ENCODE peak calls at places on chromosome 18, in five cellular contexts. D is H9, T is trophoblast cell, L is mesenchymal stem cell, N is H1. P is an unnamed sample.

GRCh38 chr18:6044319-6044718 is 149.0 kb upstream of the TMEM200C start:
- DNase-seq in D (no peak), N (no peak), L (no peak), T (no peak), P (no peak)

GRCh38 chr18:23099621-23100020 is 35.7 kb upstream of the CABLES1 start:
- DNase-seq in T (peak; percentile 20), N (no peak), D (no peak), L (peak; percentile 61), P (no peak)

GRCh38 chr18:293557-293956 is 25.7 kb upstream of the THOC1 start:
- DNase-seq in N (no peak), D (no peak), T (peak; percentile 42), L (peak; percentile 10), P (no peak)

GRCh38 chr18:45567123-45567522 is 48.2 kb upstream of the SLC14A2 start:
- DNase-seq in N (no peak), L (peak; percentile 59), T (no peak), D (peak; percentile 38), P (no peak)

GRCh38 chr18:23814977-23815614 is 125.8 kb downstream of the LAMA3 start:
- DNase-seq in T (no peak), D (no peak), L (no peak), N (no peak), P (no peak)

GRCh38 chr18:25144835-25145234 is 207.1 kb downstream of the ZNF521 start:
- DNase-seq in N (no peak), D (no peak), T (no peak), L (peak; percentile 57), P (no peak)

GRCh38 chr18:35933982-35934381 is 38.5 kb upstream of the RMP24 start:
- DNase-seq in L (no peak), N (no peak), T (peak; percentile 97), D (no peak), P (no peak)

GRCh38 chr18:9135081-9135911 is 1.3 kb upstream of the ANKRD12 start:
- DNase-seq in L (no peak), T (no peak), N (no peak), D (no peak), P (no peak)

GRCh38 chr18:67232406-67232805 is 284.1 kb downstream of the DSEL start:
- DNase-seq in L (peak; percentile 29), N (no peak), D (no peak), T (peak; percentile 81), P (no peak)

GRCh38 chr18:24658302-24658701 is 197.9 kb downstream of the HRH4 start:
- DNase-seq in N (no peak), D (no peak), L (no peak), T (no peak), P (no peak)

GRCh38 chr18:80253871-80254492 is 6.7 kb upstream of the PARD6G start:
- DNase-seq in L (no peak), N (peak; percentile 72), T (peak; percentile 41), D (no peak), P (no peak)

GRCh38 chr18:51028201-51028805 is 1.7 kb upstream of the SMAD4 start:
- DNase-seq in T (peak; percentile 56), D (no peak), N (no peak), L (no peak), P (no peak)

GRCh38 chr18:7117390-7118355 is at the start of gene LAMA1:
- DNase-seq in D (peak; percentile 84), N (peak; percentile 83), T (no peak), L (no peak), P (peak; percentile 71)

GRCh38 chr18:10412933-10413332 is 41.5 kb upstream of the APCDD1 start:
- DNase-seq in L (no peak), D (no peak), T (peak; percentile 38), N (no peak), P (no peak)

DNA sequence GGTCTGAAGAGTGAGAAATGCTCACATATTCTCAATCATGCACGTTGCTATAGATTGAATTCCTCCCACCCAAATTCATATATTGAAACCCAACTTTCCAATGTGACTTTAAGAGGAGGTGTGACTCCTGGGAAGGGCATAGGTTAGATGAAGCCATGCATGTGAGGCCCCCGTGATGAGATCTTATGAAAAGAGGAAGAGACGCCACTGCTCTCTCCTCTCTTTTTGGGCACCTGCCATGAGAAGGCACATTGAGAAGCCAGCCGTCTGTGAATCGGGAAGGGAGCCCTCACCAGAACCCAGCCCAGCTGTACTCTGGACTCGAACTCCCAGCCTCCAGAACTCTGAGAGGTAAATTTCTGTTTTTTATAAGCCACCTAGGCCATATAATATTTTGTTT is 842.6 kb upstream of the SALL3 start:
- DNase-seq in T (no peak), L (no peak), D (no peak), N (no peak), P (no peak)
- H2BK12ac ChIP-seq in T (no peak overlapping the region), L (no peak overlapping the region), D (no peak overlapping the region), N (no peak overlapping the region), P (no peak overlapping the region)

GRCh38 chr18:47248610-47249343 is 2.7 kb downstream of the SKOR2 start:
- DNase-seq in D (peak; percentile 66), T (no peak), N (peak; percentile 63), L (no peak), P (no peak)

GRCh38 chr18:47246027-47246971 is 5.2 kb downstream of the SKOR2 start:
- DNase-seq in T (no peak), L (no peak), D (peak; percentile 43), N (peak; percentile 77), P (no peak)

GRCh38 chr18:47249602-47250001 is 1.9 kb downstream of the SKOR2 start:
- DNase-seq in N (no peak), T (no peak), D (no peak), L (no peak), P (no peak)

GRCh38 chr18:47247833-47248609 is 3.4 kb downstream of the SKOR2 start:
- DNase-seq in D (peak; percentile 46), L (no peak), T (no peak), N (peak; percentile 62), P (no peak)

DNA sequence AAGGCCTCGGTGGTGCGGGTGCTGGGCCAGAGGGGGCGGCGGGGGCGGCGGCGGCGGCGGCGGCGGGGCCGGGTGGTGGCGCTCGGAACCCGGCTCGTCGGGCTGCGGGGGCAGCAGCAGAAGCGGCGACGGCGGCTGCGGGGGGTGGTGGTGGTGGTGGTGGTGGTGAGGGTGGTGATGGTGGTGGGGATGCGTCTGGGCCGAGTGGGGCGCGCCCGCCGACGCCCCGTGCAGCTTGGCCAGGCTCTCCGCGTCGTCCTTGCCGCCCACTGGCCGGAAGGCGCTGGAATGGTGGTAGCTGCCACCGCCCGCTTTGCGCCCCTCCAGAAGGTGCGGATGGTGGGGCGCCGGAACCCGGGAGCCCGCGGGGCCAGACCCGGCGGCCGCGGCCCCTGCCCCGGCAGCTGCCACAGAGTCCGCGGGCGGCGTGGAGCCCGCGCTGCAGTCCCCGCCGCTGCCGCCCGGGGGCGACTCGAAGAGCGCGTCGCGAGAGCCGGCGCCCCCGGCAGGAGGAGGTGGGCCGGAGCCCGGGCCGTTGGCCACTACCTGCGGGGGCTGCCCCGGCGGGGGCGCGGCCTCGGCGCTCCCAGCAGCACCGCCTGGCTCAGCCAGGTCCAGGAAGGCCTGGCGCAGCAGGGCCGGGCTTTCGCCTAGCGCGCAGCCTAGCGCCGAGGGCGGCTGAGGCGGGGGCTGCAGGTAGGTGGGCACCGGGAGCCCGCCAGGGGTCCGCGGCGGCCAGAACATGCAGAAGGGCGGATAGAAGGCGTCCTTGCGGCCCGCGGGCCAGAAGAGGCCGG is 4.2 kb downstream of the SKOR2 start:
- DNase-seq in L (no peak), D (peak; percentile 75), T (no peak), N (peak; percentile 83), P (no peak)
- H2BK12ac ChIP-seq in L (no peak overlapping the region), D (no peak overlapping the region), T (no peak overlapping the region), N (peak overlapping the region; percentile 98), P (no peak overlapping the region)

GRCh38 chr18:49618741-49619392 is 57.0 kb downstream of the LIPG start:
- DNase-seq in L (no peak), N (no peak), D (no peak), T (no peak), P (no peak)
- H2BK12ac ChIP-seq in L (no peak overlapping the region), N (peak overlapping the region; percentile 50), D (no peak overlapping the region), T (no peak overlapping the region), P (peak overlapping the region; percentile 65)

GRCh38 chr18:47166235-47166634 is 9.9 kb downstream of the IER3IP1 start:
- DNase-seq in N (no peak), D (no peak), T (no peak), L (peak; percentile 36), P (no peak)

GRCh38 chr18:47172476-47172875 is 3.7 kb downstream of the IER3IP1 start:
- DNase-seq in N (no peak), D (no peak), L (peak; percentile 59), T (peak; percentile 44), P (no peak)

GRCh38 chr18:47168913-47169312 is 7.3 kb downstream of the IER3IP1 start:
- DNase-seq in T (no peak), N (no peak), L (no peak), D (no peak), P (no peak)

GRCh38 chr18:47163241-47163640 is 12.9 kb downstream of the IER3IP1 start:
- DNase-seq in T (peak; percentile 74), L (peak; percentile 64), D (no peak), N (no peak), P (no peak)

DNA sequence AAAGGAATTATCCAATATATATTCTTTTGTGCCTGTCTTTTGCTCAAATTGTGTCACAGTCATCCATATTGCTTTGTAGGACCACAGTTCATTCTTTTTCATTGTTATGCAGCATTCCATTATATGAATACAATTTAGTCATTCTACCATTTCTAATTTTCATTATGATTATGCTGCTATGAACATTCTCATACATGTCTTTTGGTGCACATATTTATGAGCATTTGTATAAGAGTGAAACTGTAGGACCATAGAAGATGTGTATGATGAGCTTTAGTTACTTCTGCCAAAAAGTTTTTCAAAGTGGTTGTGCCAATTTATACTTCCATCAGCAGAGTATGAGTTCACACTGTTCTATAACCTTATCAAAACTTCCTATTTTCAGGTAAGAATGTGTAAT is 7.7 kb downstream of the IER3IP1 start:
- DNase-seq in L (no peak), T (no peak), D (no peak), N (no peak), P (no peak)
- H2BK12ac ChIP-seq in L (no peak overlapping the region), T (no peak overlapping the region), D (no peak overlapping the region), N (no peak overlapping the region), P (no peak overlapping the region)

GRCh38 chr18:75255113-75255512 is 44.5 kb downstream of the TSHZ1 start:
- DNase-seq in N (no peak), T (no peak), L (no peak), D (no peak), P (no peak)
- H2BK12ac ChIP-seq in N (no peak overlapping the region), T (no peak overlapping the region), L (no peak overlapping the region), D (no peak overlapping the region), P (no peak overlapping the region)

GRCh38 chr18:75341897-75342296 is 85.6 kb downstream of the SMIM21 start:
- DNase-seq in D (no peak), N (no peak), T (no peak), L (no peak), P (no peak)
- H2BK12ac ChIP-seq in D (no peak overlapping the region), N (no peak overlapping the region), T (no peak overlapping the region), L (no peak overlapping the region), P (no peak overlapping the region)

GRCh38 chr18:3682061-3682460 is 232.1 kb downstream of the TGIF1 start:
- DNase-seq in L (no peak), T (no peak), D (no peak), N (no peak), P (no peak)

GRCh38 chr18:3689091-3689490 is 239.1 kb downstream of the TGIF1 start:
- DNase-seq in N (no peak), L (no peak), T (no peak), D (no peak), P (no peak)

GRCh38 chr18:3688682-3689081 is 238.7 kb downstream of the TGIF1 start:
- DNase-seq in D (peak; percentile 43), T (peak; percentile 81), N (no peak), L (peak; percentile 76), P (no peak)

GRCh38 chr18:3679254-3679653 is 229.3 kb downstream of the TGIF1 start:
- DNase-seq in T (no peak), L (no peak), N (no peak), D (no peak), P (no peak)

GRCh38 chr18:3683483-3683882 is 233.5 kb downstream of the TGIF1 start:
- DNase-seq in N (no peak), D (no peak), T (no peak), L (no peak), P (no peak)
- H2BK12ac ChIP-seq in N (no peak overlapping the region), D (no peak overlapping the region), T (no peak overlapping the region), L (no peak overlapping the region), P (no peak overlapping the region)